ENCODE peak calls at places on chromosomes 16 and 17, in ten cellular contexts. One of them, this sample, is unnamed.

GRCh38 chr17:67503184-67503583 is 126.1 kb downstream of the PITPNC1 start:
- DNase-seq in renal cortical epithelial cell: peak
- DNase-seq in fibroblast of the aortic adventitia: peak
- DNase-seq in astrocyte of the hippocampus: peak
- DNase-seq in NCI-H2081: no peak
- DNase-seq in endothelial cell of umbilical vein: no peak
- DNase-seq in COR-L47: no peak
- DNase-seq in A549: peak
- DNase-seq in lower leg skin: no peak
- DNase-seq in KG1: no peak
- DNase-seq in this sample: no peak

GRCh38 chr16:57094911-57095310 is 2.5 kb downstream of the CPNE2 start:
- DNase-seq in COR-L47: no peak
- DNase-seq in renal cortical epithelial cell: no peak
- DNase-seq in fibroblast of the aortic adventitia: no peak
- DNase-seq in lower leg skin: no peak
- DNase-seq in A549: no peak
- DNase-seq in KG1: no peak
- DNase-seq in NCI-H2081: no peak
- DNase-seq in endothelial cell of umbilical vein: no peak
- DNase-seq in astrocyte of the hippocampus: no peak
- DNase-seq in this sample: no peak

GRCh38 chr16:2027024-2028010 is 615 bp downstream of the NHERF2 start:
- DNase-seq in endothelial cell of umbilical vein: peak
- DNase-seq in A549: peak
- DNase-seq in fibroblast of the aortic adventitia: peak
- DNase-seq in renal cortical epithelial cell: no peak
- DNase-seq in COR-L47: no peak
- DNase-seq in astrocyte of the hippocampus: peak
- DNase-seq in NCI-H2081: no peak
- DNase-seq in lower leg skin: no peak
- DNase-seq in KG1: no peak
- DNase-seq in this sample: no peak

GRCh38 chr17:5557485-5557884 is 26.8 kb downstream of the NLRP1 start:
- DNase-seq in lower leg skin: no peak
- DNase-seq in fibroblast of the aortic adventitia: peak
- DNase-seq in astrocyte of the hippocampus: peak
- DNase-seq in endothelial cell of umbilical vein: peak
- DNase-seq in renal cortical epithelial cell: peak
- DNase-seq in COR-L47: no peak
- DNase-seq in KG1: no peak
- DNase-seq in A549: no peak
- DNase-seq in NCI-H2081: no peak
- DNase-seq in this sample: no peak

GRCh38 chr16:68458551-68458950 is 10.2 kb upstream of the SMPD3 start:
- DNase-seq in KG1: no peak
- DNase-seq in fibroblast of the aortic adventitia: no peak
- DNase-seq in NCI-H2081: no peak
- DNase-seq in astrocyte of the hippocampus: no peak
- DNase-seq in A549: no peak
- DNase-seq in endothelial cell of umbilical vein: no peak
- DNase-seq in lower leg skin: no peak
- DNase-seq in COR-L47: no peak
- DNase-seq in renal cortical epithelial cell: no peak
- DNase-seq in this sample: no peak

GRCh38 chr17:27577124-27577761 is 53.7 kb upstream of the LGALS9 start:
- DNase-seq in lower leg skin: no peak
- DNase-seq in COR-L47: no peak
- DNase-seq in endothelial cell of umbilical vein: peak
- DNase-seq in KG1: no peak
- DNase-seq in fibroblast of the aortic adventitia: peak
- DNase-seq in astrocyte of the hippocampus: peak
- DNase-seq in renal cortical epithelial cell: peak
- DNase-seq in A549: no peak
- DNase-seq in NCI-H2081: no peak
- DNase-seq in this sample: no peak

GRCh38 chr17:68290955-68291835 is at the start of the genes ARSG and SLC16A6:
- DNase-seq in fibroblast of the aortic adventitia: no peak
- DNase-seq in NCI-H2081: peak
- DNase-seq in A549: peak
- DNase-seq in endothelial cell of umbilical vein: peak
- DNase-seq in lower leg skin: peak
- DNase-seq in KG1: peak
- DNase-seq in COR-L47: peak
- DNase-seq in astrocyte of the hippocampus: peak
- DNase-seq in renal cortical epithelial cell: no peak
- DNase-seq in this sample: peak

GRCh38 chr17:27456681-27457404 is 595 bp downstream of the KSR1 start:
- DNase-seq in astrocyte of the hippocampus: peak
- DNase-seq in KG1: no peak
- DNase-seq in endothelial cell of umbilical vein: no peak
- DNase-seq in fibroblast of the aortic adventitia: no peak
- DNase-seq in A549: no peak
- DNase-seq in renal cortical epithelial cell: no peak
- DNase-seq in COR-L47: no peak
- DNase-seq in NCI-H2081: no peak
- DNase-seq in lower leg skin: no peak
- DNase-seq in this sample: no peak

GRCh38 chr16:85124636-85125346 is 12.5 kb upstream of the CIBAR2 start:
- DNase-seq in lower leg skin: no peak
- DNase-seq in fibroblast of the aortic adventitia: no peak
- DNase-seq in astrocyte of the hippocampus: no peak
- DNase-seq in NCI-H2081: no peak
- DNase-seq in renal cortical epithelial cell: no peak
- DNase-seq in A549: no peak
- DNase-seq in KG1: no peak
- DNase-seq in COR-L47: no peak
- DNase-seq in endothelial cell of umbilical vein: no peak
- DNase-seq in this sample: no peak

This sample was measured in lung.